ENCODE peak calls at places on chromosomes 12 and 14, in nine cellular contexts. One of them, this sample, is unnamed. For H3K4me1, the result is how much of the 10 kb centered on the place peaks cover.

GRCh38 chr12:8860165-8860961 is 37.9 kb downstream of the A2ML1 start:
- DNase-seq in fibroblast of lung: peak
- DNase-seq in psoas muscle: peak
- DNase-seq in OCI-LY7: peak
- DNase-seq in heart right ventricle: peak
- DNase-seq in RWPE2: no peak
- DNase-seq in tibial nerve: peak
- DNase-seq in breast epithelium: peak
- DNase-seq in CD8-positive, alpha-beta T cell: peak
- DNase-seq in this sample: no peak

GRCh38 chr14:96001866-96002510 is 37.2 kb upstream of the C14orf132 start:
- DNase-seq in OCI-LY7: no peak
- DNase-seq in tibial nerve: no peak
- DNase-seq in fibroblast of lung: peak
- DNase-seq in heart right ventricle: no peak
- DNase-seq in RWPE2: no peak
- DNase-seq in breast epithelium: no peak
- DNase-seq in CD8-positive, alpha-beta T cell: no peak
- DNase-seq in psoas muscle: no peak
- DNase-seq in this sample: no peak

GRCh38 chr12:11962795-11963347 is 107.9 kb upstream of the BCL2L14 start:
- DNase-seq in breast epithelium: no peak
- DNase-seq in CD8-positive, alpha-beta T cell: no peak
- DNase-seq in OCI-LY7: peak
- DNase-seq in tibial nerve: no peak
- DNase-seq in heart right ventricle: no peak
- DNase-seq in fibroblast of lung: no peak
- DNase-seq in psoas muscle: no peak
- DNase-seq in RWPE2: no peak
- DNase-seq in this sample: no peak

GRCh38 chr12:52495385-52495784 is 2.3 kb upstream of the KRT6A start:
- DNase-seq in psoas muscle: no peak
- DNase-seq in OCI-LY7: peak
- DNase-seq in breast epithelium: no peak
- DNase-seq in tibial nerve: no peak
- DNase-seq in fibroblast of lung: peak
- DNase-seq in RWPE2: no peak
- DNase-seq in heart right ventricle: no peak
- DNase-seq in CD8-positive, alpha-beta T cell: no peak
- DNase-seq in this sample: peak

GRCh38 chr14:24863933-24864708 is 185.8 kb downstream of the STXBP6 start:
- DNase-seq in tibial nerve: no peak
- DNase-seq in RWPE2: no peak
- DNase-seq in breast epithelium: no peak
- DNase-seq in OCI-LY7: no peak
- DNase-seq in CD8-positive, alpha-beta T cell: no peak
- DNase-seq in heart right ventricle: no peak
- DNase-seq in psoas muscle: no peak
- DNase-seq in fibroblast of lung: no peak
- DNase-seq in this sample: no peak

GRCh38 chr12:118493962-118494361 is 117.6 kb downstream of the SUDS3 start:
- DNase-seq in tibial nerve: no peak
- DNase-seq in fibroblast of lung: no peak
- DNase-seq in heart right ventricle: no peak
- DNase-seq in RWPE2: no peak
- DNase-seq in psoas muscle: no peak
- DNase-seq in breast epithelium: no peak
- DNase-seq in CD8-positive, alpha-beta T cell: no peak
- DNase-seq in OCI-LY7: no peak
- DNase-seq in this sample: no peak

GRCh38 chr12:24759155-24759554 is 189.7 kb downstream of the BCAT1 start:
- DNase-seq in OCI-LY7: no peak
- DNase-seq in tibial nerve: no peak
- DNase-seq in CD8-positive, alpha-beta T cell: no peak
- DNase-seq in RWPE2: no peak
- DNase-seq in psoas muscle: no peak
- DNase-seq in fibroblast of lung: peak
- DNase-seq in breast epithelium: no peak
- DNase-seq in heart right ventricle: no peak
- DNase-seq in this sample: no peak

GRCh38 chr12:6647083-6647604 is at the start of gene ACRBP:
- DNase-seq in tibial nerve: peak
- DNase-seq in psoas muscle: peak
- DNase-seq in fibroblast of lung: peak
- DNase-seq in CD8-positive, alpha-beta T cell: no peak
- DNase-seq in breast epithelium: peak
- DNase-seq in heart right ventricle: peak
- DNase-seq in RWPE2: no peak
- DNase-seq in OCI-LY7: peak
- DNase-seq in this sample: peak

GRCh38 chr12:13940466-13940865 is 40.9 kb downstream of the GRIN2B start:
- DNase-seq in breast epithelium: no peak
- DNase-seq in OCI-LY7: no peak
- DNase-seq in fibroblast of lung: no peak
- DNase-seq in psoas muscle: no peak
- DNase-seq in CD8-positive, alpha-beta T cell: no peak
- DNase-seq in RWPE2: no peak
- DNase-seq in tibial nerve: no peak
- DNase-seq in heart right ventricle: no peak
- DNase-seq in this sample: no peak

GRCh38 chr12:13941258-13942249 is 39.8 kb downstream of the GRIN2B start:
- DNase-seq in psoas muscle: no peak
- DNase-seq in tibial nerve: no peak
- DNase-seq in heart right ventricle: no peak
- DNase-seq in OCI-LY7: peak
- DNase-seq in breast epithelium: no peak
- DNase-seq in CD8-positive, alpha-beta T cell: no peak
- DNase-seq in fibroblast of lung: peak
- DNase-seq in RWPE2: no peak
- DNase-seq in this sample: no peak

GRCh38 chr12:13945641-13946040 is 35.8 kb downstream of the GRIN2B start:
- DNase-seq in fibroblast of lung: no peak
- DNase-seq in breast epithelium: no peak
- DNase-seq in RWPE2: no peak
- DNase-seq in CD8-positive, alpha-beta T cell: no peak
- DNase-seq in heart right ventricle: no peak
- DNase-seq in psoas muscle: no peak
- DNase-seq in tibial nerve: no peak
- DNase-seq in OCI-LY7: no peak
- DNase-seq in this sample: no peak

GRCh38 chr12:13945236-13945635 is 36.2 kb downstream of the GRIN2B start:
- DNase-seq in CD8-positive, alpha-beta T cell: no peak
- DNase-seq in RWPE2: no peak
- DNase-seq in tibial nerve: no peak
- DNase-seq in breast epithelium: no peak
- DNase-seq in heart right ventricle: no peak
- DNase-seq in OCI-LY7: no peak
- DNase-seq in fibroblast of lung: no peak
- DNase-seq in psoas muscle: no peak
- DNase-seq in this sample: no peak

DNA sequence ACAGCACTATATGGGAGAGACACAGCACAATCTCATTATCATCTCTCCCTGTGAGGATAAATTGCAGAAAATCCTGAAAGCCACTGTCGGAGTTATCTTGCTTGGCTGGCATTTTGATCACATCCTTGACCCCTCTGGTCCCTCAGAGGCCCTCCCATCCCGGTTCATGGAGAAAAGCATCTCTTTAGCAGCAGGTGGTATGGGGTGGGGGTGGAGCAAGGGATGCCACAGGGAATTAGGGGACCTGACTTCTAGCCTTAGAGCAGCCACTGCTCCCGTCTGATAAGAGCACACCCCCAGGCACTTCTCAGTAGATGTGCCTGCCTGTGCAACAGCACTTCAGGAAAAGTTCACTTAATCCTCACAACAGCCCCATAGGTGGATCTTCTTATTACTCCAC is 38.6 kb downstream of the GRIN2B start:
- DNase-seq in psoas muscle: no peak
- DNase-seq in tibial nerve: no peak
- DNase-seq in breast epithelium: no peak
- DNase-seq in fibroblast of lung: no peak
- DNase-seq in CD8-positive, alpha-beta T cell: no peak
- DNase-seq in heart right ventricle: no peak
- DNase-seq in RWPE2: no peak
- DNase-seq in OCI-LY7: no peak
- DNase-seq in this sample: no peak
- H3K27ac ChIP-seq in psoas muscle: no peak
- H3K27ac ChIP-seq in tibial nerve: no peak
- H3K27ac ChIP-seq in breast epithelium: no peak
- H3K27ac ChIP-seq in fibroblast of lung: no peak
- H3K27ac ChIP-seq in CD8-positive, alpha-beta T cell: no peak
- H3K27ac ChIP-seq in heart right ventricle: no peak
- H3K27ac ChIP-seq in RWPE2: no peak
- H3K27ac ChIP-seq in OCI-LY7: no peak
- H3K27ac ChIP-seq in this sample: no peak

GRCh38 chr14:101844752-101845151 is 83.2 kb downstream of the PPP2R5C start:
- DNase-seq in breast epithelium: no peak
- DNase-seq in RWPE2: no peak
- DNase-seq in fibroblast of lung: no peak
- DNase-seq in CD8-positive, alpha-beta T cell: no peak
- DNase-seq in OCI-LY7: no peak
- DNase-seq in psoas muscle: no peak
- DNase-seq in tibial nerve: no peak
- DNase-seq in heart right ventricle: no peak
- DNase-seq in this sample: no peak

GRCh38 chr14:101844219-101844618 is 82.7 kb downstream of the PPP2R5C start:
- DNase-seq in heart right ventricle: peak
- DNase-seq in breast epithelium: no peak
- DNase-seq in CD8-positive, alpha-beta T cell: no peak
- DNase-seq in tibial nerve: no peak
- DNase-seq in psoas muscle: no peak
- DNase-seq in RWPE2: no peak
- DNase-seq in fibroblast of lung: no peak
- DNase-seq in OCI-LY7: peak
- DNase-seq in this sample: peak

GRCh38 chr14:101845496-101845895 is 84.0 kb downstream of the PPP2R5C start:
- DNase-seq in breast epithelium: no peak
- DNase-seq in tibial nerve: no peak
- DNase-seq in RWPE2: no peak
- DNase-seq in heart right ventricle: no peak
- DNase-seq in psoas muscle: no peak
- DNase-seq in fibroblast of lung: no peak
- DNase-seq in CD8-positive, alpha-beta T cell: no peak
- DNase-seq in OCI-LY7: no peak
- DNase-seq in this sample: no peak

GRCh38 chr14:101843665-101844064 is 82.2 kb downstream of the PPP2R5C start:
- DNase-seq in RWPE2: no peak
- DNase-seq in CD8-positive, alpha-beta T cell: peak
- DNase-seq in heart right ventricle: no peak
- DNase-seq in breast epithelium: no peak
- DNase-seq in fibroblast of lung: no peak
- DNase-seq in psoas muscle: no peak
- DNase-seq in tibial nerve: no peak
- DNase-seq in OCI-LY7: peak
- DNase-seq in this sample: no peak

DNA sequence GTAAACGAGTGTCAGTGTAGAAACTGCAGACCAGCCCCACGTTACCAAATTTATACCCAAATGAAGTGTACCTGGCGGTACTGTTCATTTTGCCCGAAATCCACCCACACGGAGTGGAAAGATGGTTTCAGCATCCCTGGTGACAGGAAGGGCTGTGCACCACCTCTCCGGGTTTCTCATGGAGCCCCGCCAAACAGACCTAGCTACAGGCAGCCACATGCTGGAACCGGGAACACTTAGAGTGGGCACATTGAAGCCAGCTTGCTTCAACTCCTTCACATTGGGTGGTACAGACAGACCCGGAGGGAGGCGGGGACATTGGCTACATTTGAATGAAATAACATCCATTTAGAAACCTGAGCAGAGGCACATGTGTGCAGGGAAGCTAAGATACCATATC is 84.4 kb downstream of the PPP2R5C start:
- DNase-seq in RWPE2: no peak
- DNase-seq in heart right ventricle: no peak
- DNase-seq in CD8-positive, alpha-beta T cell: no peak
- DNase-seq in OCI-LY7: no peak
- DNase-seq in psoas muscle: no peak
- DNase-seq in breast epithelium: no peak
- DNase-seq in fibroblast of lung: no peak
- DNase-seq in tibial nerve: no peak
- DNase-seq in this sample: no peak
- H3K4me1 ChIP-seq in RWPE2: under half
- H3K4me1 ChIP-seq in heart right ventricle: under half
- H3K4me1 ChIP-seq in CD8-positive, alpha-beta T cell: half or more
- H3K4me1 ChIP-seq in OCI-LY7: half or more
- H3K4me1 ChIP-seq in psoas muscle: under half
- H3K4me1 ChIP-seq in breast epithelium: under half
- H3K4me1 ChIP-seq in fibroblast of lung: under half
- H3K4me1 ChIP-seq in tibial nerve: under half
- H3K4me1 ChIP-seq in this sample: under half

DNA sequence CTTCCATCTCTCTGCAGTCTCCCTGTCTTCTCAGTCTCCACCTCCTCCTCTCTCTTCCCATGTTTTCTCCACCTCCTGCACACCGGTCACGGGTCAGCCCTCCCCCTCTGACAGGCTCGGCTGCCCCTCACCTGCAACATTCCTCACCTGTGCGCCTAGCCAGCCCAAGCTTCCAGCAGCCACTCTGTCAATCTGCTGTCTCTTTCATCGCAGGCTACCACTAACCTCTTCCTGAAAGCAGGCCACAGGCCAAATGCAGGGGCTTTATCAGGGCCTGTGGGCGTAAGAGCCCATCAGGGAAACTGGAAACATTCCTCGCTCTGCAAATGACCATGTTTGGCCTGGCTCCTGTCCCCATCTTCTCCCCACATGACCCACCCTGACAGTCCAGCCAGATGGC is 34.5 kb downstream of the CMKLR1 start:
- DNase-seq in RWPE2: no peak
- DNase-seq in CD8-positive, alpha-beta T cell: no peak
- DNase-seq in heart right ventricle: no peak
- DNase-seq in psoas muscle: no peak
- DNase-seq in OCI-LY7: no peak
- DNase-seq in tibial nerve: no peak
- DNase-seq in breast epithelium: no peak
- DNase-seq in fibroblast of lung: peak
- DNase-seq in this sample: no peak
- H3K27ac ChIP-seq in RWPE2: no peak
- H3K27ac ChIP-seq in CD8-positive, alpha-beta T cell: no peak
- H3K27ac ChIP-seq in heart right ventricle: peak
- H3K27ac ChIP-seq in psoas muscle: no peak
- H3K27ac ChIP-seq in OCI-LY7: no peak
- H3K27ac ChIP-seq in tibial nerve: peak
- H3K27ac ChIP-seq in breast epithelium: peak
- H3K27ac ChIP-seq in fibroblast of lung: no peak
- H3K27ac ChIP-seq in this sample: peak

GRCh38 chr14:31939934-31940333 is 137.2 kb upstream of the ARHGAP5 start:
- DNase-seq in OCI-LY7: no peak
- DNase-seq in psoas muscle: no peak
- DNase-seq in fibroblast of lung: no peak
- DNase-seq in heart right ventricle: no peak
- DNase-seq in RWPE2: no peak
- DNase-seq in tibial nerve: no peak
- DNase-seq in breast epithelium: no peak
- DNase-seq in CD8-positive, alpha-beta T cell: no peak
- DNase-seq in this sample: no peak

GRCh38 chr14:31934767-31935266 is 142.3 kb upstream of the ARHGAP5 start:
- DNase-seq in CD8-positive, alpha-beta T cell: no peak
- DNase-seq in fibroblast of lung: peak
- DNase-seq in RWPE2: no peak
- DNase-seq in tibial nerve: no peak
- DNase-seq in heart right ventricle: no peak
- DNase-seq in breast epithelium: peak
- DNase-seq in OCI-LY7: no peak
- DNase-seq in psoas muscle: no peak
- DNase-seq in this sample: peak

GRCh38 chr14:31935406-31935805 is 141.7 kb upstream of the ARHGAP5 start:
- DNase-seq in tibial nerve: no peak
- DNase-seq in OCI-LY7: no peak
- DNase-seq in fibroblast of lung: no peak
- DNase-seq in psoas muscle: no peak
- DNase-seq in heart right ventricle: no peak
- DNase-seq in breast epithelium: no peak
- DNase-seq in RWPE2: no peak
- DNase-seq in CD8-positive, alpha-beta T cell: no peak
- DNase-seq in this sample: no peak

GRCh38 chr14:31936100-31936499 is 141.0 kb upstream of the ARHGAP5 start:
- DNase-seq in tibial nerve: no peak
- DNase-seq in fibroblast of lung: peak
- DNase-seq in heart right ventricle: no peak
- DNase-seq in CD8-positive, alpha-beta T cell: no peak
- DNase-seq in breast epithelium: no peak
- DNase-seq in OCI-LY7: no peak
- DNase-seq in RWPE2: no peak
- DNase-seq in psoas muscle: no peak
- DNase-seq in this sample: no peak

GRCh38 chr14:31937730-31938346 is 139.3 kb upstream of the ARHGAP5 start:
- DNase-seq in psoas muscle: peak
- DNase-seq in fibroblast of lung: peak
- DNase-seq in OCI-LY7: peak
- DNase-seq in tibial nerve: no peak
- DNase-seq in RWPE2: peak
- DNase-seq in CD8-positive, alpha-beta T cell: peak
- DNase-seq in breast epithelium: peak
- DNase-seq in heart right ventricle: no peak
- DNase-seq in this sample: peak
- H3K4me1 ChIP-seq in psoas muscle: under half
- H3K4me1 ChIP-seq in fibroblast of lung: under half
- H3K4me1 ChIP-seq in OCI-LY7: under half
- H3K4me1 ChIP-seq in tibial nerve: under half
- H3K4me1 ChIP-seq in RWPE2: under half
- H3K4me1 ChIP-seq in CD8-positive, alpha-beta T cell: under half
- H3K4me1 ChIP-seq in breast epithelium: under half
- H3K4me1 ChIP-seq in heart right ventricle: under half
- H3K4me1 ChIP-seq in this sample: under half

This sample was measured in right cardiac atrium.